ENCODE peak calls at places on chromosomes 2 and 18, in seven cellular contexts. B is PC-3, F is GM23338, R is HCT116, J is neural progenitor cell, H is MM.1S, D is hepatocyte. Q is an unnamed sample.

GRCh38 chr2:88483200-88483599 is 30.7 kb upstream of the FOXI3 start:
- DNase-seq in B (no peak), F (no peak), R (no peak), J (no peak), H (no peak), D (no peak), Q (no peak)

GRCh38 chr18:78192044-78192443 is 787.6 kb upstream of the SALL3 start:
- DNase-seq in B (no peak), F (no peak), R (no peak), J (peak), H (peak), D (peak), Q (no peak)

GRCh38 chr2:43040084-43040854 is 186.1 kb downstream of the ZFP36L2 start:
- DNase-seq in B (no peak), F (no peak), R (no peak), J (no peak), H (no peak), D (peak), Q (no peak)

GRCh38 chr2:159755788-159756187 is 42.2 kb downstream of the CD302 start:
- DNase-seq in B (peak), F (peak), R (peak), J (peak), H (no peak), D (peak), Q (no peak)

GRCh38 chr2:128237081-128237534 is 81.6 kb downstream of the HS6ST1 start:
- DNase-seq in B (no peak), F (no peak), R (no peak), J (no peak), H (no peak), D (no peak), Q (no peak)

GRCh38 chr18:69401475-69402218 is 959 bp downstream of the DOK6 start:
- DNase-seq in B (no peak), F (peak), R (no peak), J (peak), H (no peak), D (peak), Q (no peak)

GRCh38 chr2:47660167-47660566 is 122.8 kb upstream of the MSH6 start:
- DNase-seq in B (no peak), F (no peak), R (no peak), J (no peak), H (no peak), D (no peak), Q (no peak)

GRCh38 chr2:126894585-126895182 is 4.0 kb upstream of the TEX51 start:
- DNase-seq in B (no peak), F (no peak), R (no peak), J (no peak), H (no peak), D (no peak), Q (no peak)

GRCh38 chr18:31716362-31716761 is 32.0 kb upstream of the B4GALT6 start:
- DNase-seq in B (no peak), F (no peak), R (no peak), J (no peak), H (no peak), D (peak), Q (no peak)

GRCh38 chr2:25098056-25098455 is 56.2 kb downstream of the EFR3B start:
- DNase-seq in B (no peak), F (no peak), R (no peak), J (peak), H (no peak), D (no peak), Q (no peak)

GRCh38 chr2:58484629-58485028 is 243.5 kb upstream of the FANCL start:
- DNase-seq in B (no peak), F (no peak), R (no peak), J (no peak), H (no peak), D (no peak), Q (no peak)

GRCh38 chr18:9126337-9126736 is 10.2 kb upstream of the ANKRD12 start:
- DNase-seq in B (no peak), F (no peak), R (no peak), J (no peak), H (no peak), D (no peak), Q (no peak)

GRCh38 chr2:95052804-95053535 is 27.5 kb downstream of the MAL start:
- DNase-seq in B (no peak), F (no peak), R (no peak), J (no peak), H (no peak), D (no peak), Q (no peak)

GRCh38 chr2:32697156-32697555 is 69.3 kb downstream of the TTC27 start:
- DNase-seq in B (peak), F (no peak), R (no peak), J (no peak), H (no peak), D (no peak), Q (no peak)

GRCh38 chr2:173752152-173752551 is 213.0 kb downstream of the SP3 start:
- DNase-seq in B (peak), F (no peak), R (peak), J (no peak), H (peak), D (no peak), Q (peak)

GRCh38 chr2:88521445-88522070 is 69.1 kb upstream of the FOXI3 start:
- DNase-seq in B (peak), F (no peak), R (no peak), J (no peak), H (no peak), D (no peak), Q (no peak)

GRCh38 chr18:53941601-53942335 is 282.7 kb downstream of the MBD2 start:
- DNase-seq in B (peak), F (peak), R (no peak), J (no peak), H (no peak), D (no peak), Q (peak)

GRCh38 chr2:69674301-69674640 is 30.7 kb upstream of the AAK1 start:
- DNase-seq in B (no peak), F (no peak), R (no peak), J (no peak), H (no peak), D (no peak), Q (no peak)

GRCh38 chr2:181894381-181894780 is 2.9 kb downstream of the ITPRID2 start:
- DNase-seq in B (no peak), F (no peak), R (no peak), J (no peak), H (no peak), D (no peak), Q (no peak)

GRCh38 chr2:1685957-1686783 is 58.1 kb downstream of the PXDN start:
- DNase-seq in B (peak), F (peak), R (no peak), J (peak), H (no peak), D (no peak), Q (no peak)

GRCh38 chr2:203470371-203470770 is 64.7 kb downstream of the RAPH1 start:
- DNase-seq in B (no peak), F (peak), R (no peak), J (peak), H (no peak), D (peak), Q (no peak)

GRCh38 chr2:182360012-182360662 is 66.7 kb downstream of the PDE1A start:
- DNase-seq in B (peak), F (no peak), R (no peak), J (no peak), H (no peak), D (peak), Q (no peak)

GRCh38 chr18:47930844-47931706 is 616 bp upstream of the SMAD2 start:
- DNase-seq in B (peak), F (peak), R (peak), J (peak), H (peak), D (peak), Q (peak)

GRCh38 chr2:190722825-190723224 is 73.9 kb downstream of the NAB1 start:
- DNase-seq in B (no peak), F (no peak), R (no peak), J (no peak), H (no peak), D (no peak), Q (no peak)

GRCh38 chr2:173436088-173436487 is 81.4 kb downstream of the CDCA7 start:
- DNase-seq in B (no peak), F (no peak), R (no peak), J (no peak), H (no peak), D (no peak), Q (no peak)

GRCh38 chr2:341017-341542 is 53.2 kb upstream of the ALKAL2 start:
- DNase-seq in B (no peak), F (no peak), R (no peak), J (no peak), H (no peak), D (no peak), Q (no peak)

GRCh38 chr2:1538663-1539062 is 125.4 kb downstream of the TPO start:
- DNase-seq in B (peak), F (peak), R (peak), J (peak), H (no peak), D (peak), Q (no peak)

GRCh38 chr2:70357076-70358071 is 55.5 kb upstream of the FAM136A start:
- DNase-seq in B (peak), F (peak), R (no peak), J (no peak), H (no peak), D (no peak), Q (no peak)

GRCh38 chr2:210302326-210302725 is 12.6 kb downstream of the MYL1 start:
- DNase-seq in B (no peak), F (no peak), R (no peak), J (no peak), H (no peak), D (no peak), Q (no peak)

GRCh38 chr18:1094408-1094807 is 189.7 kb downstream of the ADCYAP1 start:
- DNase-seq in B (peak), F (no peak), R (no peak), J (no peak), H (no peak), D (no peak), Q (no peak)

GRCh38 chr2:198098918-198099317 is 294.5 kb downstream of the PLCL1 start:
- DNase-seq in B (no peak), F (peak), R (no peak), J (peak), H (no peak), D (no peak), Q (no peak)

GRCh38 chr2:46029332-46029811 is 267.8 kb upstream of the EPAS1 start:
- DNase-seq in B (peak), F (no peak), R (no peak), J (peak), H (no peak), D (no peak), Q (no peak)

GRCh38 chr2:136486115-136486514 is 279.2 kb upstream of the THSD7B start:
- DNase-seq in B (no peak), F (no peak), R (no peak), J (no peak), H (no peak), D (no peak), Q (no peak)

GRCh38 chr18:63788447-63789096 is 13.4 kb downstream of the SERPINB7 start:
- DNase-seq in B (peak), F (no peak), R (peak), J (no peak), H (no peak), D (no peak), Q (no peak)

GRCh38 chr2:75522543-75523312 is 38.0 kb downstream of the EVA1A start:
- DNase-seq in B (peak), F (no peak), R (no peak), J (no peak), H (no peak), D (no peak), Q (no peak)

DNA sequence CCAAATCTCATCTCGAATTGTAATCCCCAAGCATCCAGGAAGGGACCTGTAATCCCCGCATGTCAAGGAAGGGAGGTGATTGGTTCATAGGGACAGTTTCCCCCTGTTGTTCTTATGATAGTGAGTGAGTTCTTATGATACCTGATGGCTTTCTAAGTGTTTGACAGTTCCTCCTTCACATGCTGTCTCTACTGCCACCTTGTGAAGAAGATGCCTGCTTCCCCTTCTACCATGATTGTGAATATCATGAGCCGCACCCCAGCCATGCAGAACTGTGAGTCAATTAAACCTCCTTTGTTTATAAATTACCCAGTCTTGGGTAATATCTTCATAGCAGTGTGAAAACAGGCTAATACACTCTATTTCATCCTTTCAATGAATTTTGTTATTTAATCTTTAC is 446.7 kb downstream of the RNF144A start:
- DNase-seq in B (peak), F (peak), R (no peak), J (peak), H (no peak), D (no peak), Q (peak)
- TF ChIP-seq CTCF in B (peak), F (peak), R (peak), J (peak), H (no peak), D (peak), Q (peak)

GRCh38 chr18:12656671-12657047 is 1.2 kb downstream of the SPIRE1 start:
- DNase-seq in B (no peak), F (no peak), R (no peak), J (no peak), H (no peak), D (no peak), Q (no peak)
- TF ChIP-seq EZH2phosphoT487 in B (no peak), F (no peak), R (no peak), J (no peak), H (no peak), D (no peak), Q (peak)

DNA sequence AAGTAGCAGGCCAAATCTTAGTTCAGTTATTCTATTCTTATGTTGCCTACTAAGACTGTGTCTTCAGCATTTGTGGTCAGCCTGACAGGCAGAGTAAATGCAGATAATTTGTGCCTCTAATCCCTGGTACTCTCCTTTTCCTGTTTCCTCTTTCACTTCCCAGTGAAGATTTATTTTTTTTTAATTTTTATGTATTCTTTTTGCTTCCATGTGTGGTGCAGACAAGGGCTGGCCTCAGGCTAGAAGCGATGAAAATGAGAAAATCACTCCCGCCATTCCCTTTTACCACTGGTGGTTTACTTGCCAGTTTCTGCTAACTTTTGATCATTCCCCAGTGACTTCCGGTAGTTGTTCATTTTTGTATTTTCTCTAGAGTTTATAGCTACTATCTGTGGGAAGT is 30.9 kb downstream of the DSEL start:
- DNase-seq in B (no peak), F (no peak), R (no peak), J (no peak), H (no peak), D (no peak), Q (no peak)
- H3K4me3 ChIP-seq in B (no peak), F (no peak), R (no peak), J (no peak), H (no peak), D (no peak), Q (no peak)

GRCh38 chr18:37570336-37570930 is 4.8 kb upstream of the CELF4 start:
- DNase-seq in B (no peak), F (peak), R (no peak), J (peak), H (no peak), D (no peak), Q (no peak)
- TF ChIP-seq CTCF in B (no peak), F (peak), R (no peak), J (peak), H (no peak), D (no peak), Q (no peak)

GRCh38 chr2:146806295-146807005 is 1038.4 kb upstream of the ACVR2A start:
- DNase-seq in B (peak), F (no peak), R (no peak), J (no peak), H (no peak), D (no peak), Q (no peak)
- TF ChIP-seq EZH2phosphoT487 in B (no peak), F (no peak), R (no peak), J (no peak), H (no peak), D (no peak), Q (no peak)

DNA sequence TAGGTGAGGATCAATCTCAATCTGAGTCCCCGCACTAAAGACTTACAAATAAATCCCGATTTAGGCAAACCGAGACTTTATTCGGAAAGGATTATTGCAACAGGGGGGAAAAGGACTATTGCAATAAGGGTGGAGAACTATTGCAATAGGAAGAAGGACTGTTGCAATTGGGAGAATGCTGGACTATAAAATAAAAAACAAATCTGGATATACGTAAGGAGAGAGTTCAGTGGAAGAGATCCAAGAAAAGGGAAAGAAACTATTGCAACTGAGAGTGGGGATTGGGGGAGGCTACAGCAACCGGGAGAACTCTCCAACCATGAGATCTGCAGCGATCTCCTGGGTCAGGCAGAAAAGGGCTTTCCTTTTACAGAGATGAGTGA is 1.2 kb upstream of the UBXN2A start:
- DNase-seq in B (no peak), F (no peak), R (no peak), J (no peak), H (no peak), D (no peak), Q (no peak)
- H3K4me3 ChIP-seq in B (no peak), F (peak), R (no peak), J (peak), H (no peak), D (peak), Q (peak)

Q was measured in OCI-LY7.